ENCODE peak calls at places on chromosomes 2 and 18, in seven cellular contexts. R is mesendoderm, E is globus pallidus, J is amniotic epithelial cell, K is sciatic nerve, M is WTC11, S is T-cell. W is an unnamed sample.

GRCh38 chr2:99682280-99683060 is 192.7 kb upstream of the REV1 start:
- DNase-seq in S (no peak), R (peak; percentile 43), E (no peak), M (no peak), K (no peak), J (peak; percentile 75), W (peak; percentile 90)

GRCh38 chr2:161427413-161428239 is 11.5 kb downstream of the TBR1 start:
- DNase-seq in K (no peak), M (peak; percentile 52), E (no peak), J (no peak), R (peak; percentile 42), S (no peak), W (no peak)

GRCh38 chr18:9101730-9102390 is 639 bp upstream of the NDUFV2 start:
- DNase-seq in J (peak; percentile 71), M (no peak), K (no peak), E (peak; percentile 46), S (peak; percentile 49), R (no peak), W (peak; percentile 49)

GRCh38 chr2:61181382-61182058 is 19.5 kb downstream of the C2orf74 start:
- DNase-seq in K (no peak), R (no peak), J (peak; percentile 52), M (no peak), S (no peak), E (no peak), W (peak; percentile 53)

GRCh38 chr2:133841905-133842304 is 273.6 kb upstream of the NCKAP5 start:
- DNase-seq in E (no peak), J (peak; percentile 83), R (no peak), S (no peak), M (no peak), K (no peak), W (no peak)

GRCh38 chr2:10269711-10270610 is 32.7 kb upstream of the HPCAL1 start:
- DNase-seq in R (no peak), M (peak; percentile 5), E (no peak), S (no peak), J (no peak), K (peak; percentile 45), W (no peak)

GRCh38 chr2:238427435-238428162 is 872 bp downstream of the ASB1 start:
- DNase-seq in R (no peak), E (no peak), S (no peak), M (no peak), J (no peak), K (no peak), W (peak; percentile 6)

GRCh38 chr2:221501883-221502269 is 70.2 kb downstream of the EPHA4 start:
- DNase-seq in K (no peak), R (no peak), M (no peak), S (no peak), E (no peak), J (no peak), W (no peak)

GRCh38 chr18:5395860-5396448 is 100.4 kb upstream of the ZBTB14 start:
- DNase-seq in K (no peak), J (no peak), M (no peak), E (no peak), S (no peak), R (no peak), W (no peak)

GRCh38 chr18:55694291-55694690 is 106.3 kb upstream of the TCF4 start:
- DNase-seq in R (no peak), K (no peak), S (no peak), J (peak; percentile 83), M (no peak), E (no peak), W (no peak)

GRCh38 chr2:165081276-165081675 is 122.6 kb downstream of the SCN3A start:
- DNase-seq in E (no peak), J (no peak), R (no peak), S (no peak), M (no peak), K (no peak), W (no peak)

GRCh38 chr2:225122582-225123486 is 80.6 kb upstream of the DOCK10 start:
- DNase-seq in J (no peak), S (peak; percentile 5), M (peak; percentile 15), E (no peak), R (peak; percentile 10), K (no peak), W (no peak)

GRCh38 chr2:15050483-15050882 is 418.0 kb downstream of the LRATD1 start:
- DNase-seq in S (no peak), J (no peak), M (no peak), R (no peak), E (peak; percentile 18), K (no peak), W (peak; percentile 9)

GRCh38 chr2:166521155-166521554 is 27.1 kb upstream of the SCN7A start:
- DNase-seq in S (no peak), R (no peak), M (no peak), J (no peak), K (no peak), E (no peak), W (no peak)

GRCh38 chr2:43178055-43178598 is 48.3 kb downstream of the ZFP36L2 start:
- DNase-seq in K (no peak), S (no peak), R (no peak), M (no peak), J (no peak), E (no peak), W (no peak)

GRCh38 chr18:46570666-46571065 is 86.4 kb downstream of the LOXHD1 start:
- DNase-seq in E (no peak), J (no peak), R (no peak), S (no peak), M (no peak), K (no peak), W (no peak)

GRCh38 chr2:10149684-10150083 is 27.1 kb downstream of the RRM2 start:
- DNase-seq in J (no peak), M (no peak), E (no peak), K (no peak), R (peak; percentile 60), S (no peak), W (no peak)

GRCh38 chr2:220192994-220193753 is 565.7 kb downstream of the SLC4A3 start:
- DNase-seq in E (no peak), S (no peak), M (no peak), K (no peak), J (peak; percentile 64), R (no peak), W (no peak)

GRCh38 chr2:150143087-150143536 is 344.4 kb downstream of the RND3 start:
- DNase-seq in M (no peak), K (no peak), S (no peak), R (no peak), J (peak; percentile 81), E (no peak), W (no peak)

GRCh38 chr2:209876211-209876610 is 104.6 kb downstream of the UNC80 start:
- DNase-seq in R (no peak), K (no peak), J (no peak), E (no peak), M (no peak), S (no peak), W (no peak)

GRCh38 chr2:196181484-196181883 is 10.1 kb upstream of the STK17B start:
- DNase-seq in S (no peak), M (no peak), E (no peak), J (no peak), K (no peak), R (no peak), W (no peak)

GRCh38 chr18:67766930-67767329 is 250.4 kb upstream of the DSEL start:
- DNase-seq in K (no peak), S (no peak), E (no peak), R (no peak), M (no peak), J (peak; percentile 80), W (no peak)

GRCh38 chr2:191878576-191879298 is 31.8 kb upstream of the CAVIN2 start:
- DNase-seq in J (peak; percentile 78), R (no peak), E (no peak), S (no peak), K (no peak), M (no peak), W (no peak)

GRCh38 chr2:128536925-128537620 is 218.4 kb upstream of the HS6ST1 start:
- DNase-seq in M (peak; percentile 30), K (no peak), J (peak; percentile 69), E (no peak), R (peak; percentile 90), S (no peak), W (no peak)

GRCh38 chr2:9752441-9753275 is 90.6 kb upstream of the TAF1B start:
- DNase-seq in J (peak; percentile 23), K (no peak), E (no peak), R (no peak), M (no peak), S (peak; percentile 56), W (no peak)

GRCh38 chr2:113157108-113157896 is 16.5 kb upstream of the PSD4 start:
- DNase-seq in E (no peak), K (no peak), R (peak; percentile 70), S (no peak), M (peak; percentile 56), J (no peak), W (no peak)

GRCh38 chr2:170076189-170076588 is 101.8 kb upstream of the MYO3B start:
- DNase-seq in K (no peak), M (no peak), J (no peak), R (no peak), E (no peak), S (no peak), W (no peak)

GRCh38 chr2:62857139-62857931 is 151.8 kb downstream of the EHBP1 start:
- DNase-seq in J (no peak), R (no peak), S (no peak), K (no peak), E (no peak), M (no peak), W (no peak)

GRCh38 chr2:177422271-177422670 is 29.7 kb downstream of the AGPS start:
- DNase-seq in K (no peak), S (no peak), J (peak; percentile 43), E (no peak), R (no peak), M (no peak), W (no peak)

GRCh38 chr2:207474871-207475485 is 54.8 kb upstream of the CREB1 start:
- DNase-seq in S (peak; percentile 56), M (no peak), E (peak; percentile 60), J (peak; percentile 48), K (no peak), R (peak; percentile 61), W (peak; percentile 78)

W was measured in G401.